ENCODE peak calls at places on chromosomes 6 and 20, in ten cellular contexts. X, P, T, N, F, K, M, S, G and J are unnamed samples.

GRCh38 chr20:41030536-41031242 is 2.1 kb downstream of the TOP1 start:
- DNase-seq in T (no peak), S (peak), P (peak), G (no peak), F (no peak), X (no peak), N (no peak), M (no peak), K (no peak), J (no peak)

GRCh38 chr20:58523916-58524315 is 8.7 kb upstream of the APCDD1L start:
- DNase-seq in P (peak), G (no peak), M (no peak), N (no peak), K (no peak), F (no peak), S (no peak), T (no peak), X (no peak), J (no peak)

GRCh38 chr6:70709826-70710225 is 42.1 kb downstream of the SMAP1 start:
- DNase-seq in N (no peak), T (no peak), K (no peak), P (no peak), S (no peak), X (no peak), G (no peak), F (no peak), M (no peak), J (no peak)

GRCh38 chr6:25006565-25007001 is 70.8 kb upstream of the RIPOR2 start:
- DNase-seq in P (peak), T (peak), F (peak), S (peak), M (peak), G (peak), X (peak), N (no peak), K (peak), J (peak)

GRCh38 chr6:46203388-46203787 is 32.6 kb upstream of the ENPP5 start:
- DNase-seq in F (no peak), K (no peak), N (no peak), P (no peak), X (no peak), T (no peak), G (no peak), S (no peak), M (no peak), J (no peak)

GRCh38 chr6:88494401-88495140 is 328.4 kb upstream of the CNR1 start:
- DNase-seq in X (no peak), G (no peak), T (no peak), K (no peak), M (no peak), F (no peak), P (no peak), N (no peak), S (no peak), J (no peak)

GRCh38 chr6:118768904-118769325 is 117.5 kb upstream of the CEP85L start:
- DNase-seq in N (no peak), M (no peak), F (no peak), X (peak), S (no peak), P (no peak), K (no peak), T (no peak), G (no peak), J (no peak)

GRCh38 chr6:134373282-134373922 is 55.5 kb upstream of the SGK1 start:
- DNase-seq in K (peak), N (peak), X (peak), G (peak), M (no peak), F (no peak), T (peak), S (peak), P (peak), J (no peak)

GRCh38 chr6:26507658-26508057 is 7.6 kb downstream of the BTN1A1 start:
- DNase-seq in N (no peak), S (no peak), X (no peak), T (no peak), M (no peak), F (no peak), P (no peak), K (no peak), G (no peak), J (no peak)

GRCh38 chr20:43543138-43543537 is 15.7 kb upstream of the SGK2 start:
- DNase-seq in T (no peak), G (no peak), X (no peak), P (no peak), K (peak), M (no peak), S (no peak), N (no peak), F (no peak), J (no peak)

GRCh38 chr20:57911512-57912226 is 201.9 kb upstream of the PMEPA1 start:
- DNase-seq in M (no peak), G (no peak), K (no peak), N (no peak), P (no peak), F (no peak), X (no peak), S (no peak), T (no peak), J (no peak)

GRCh38 chr6:45293306-45293705 is 34.8 kb upstream of the RUNX2 start:
- DNase-seq in M (no peak), X (no peak), K (no peak), P (no peak), G (no peak), S (no peak), N (no peak), F (no peak), T (no peak), J (no peak)

DNA sequence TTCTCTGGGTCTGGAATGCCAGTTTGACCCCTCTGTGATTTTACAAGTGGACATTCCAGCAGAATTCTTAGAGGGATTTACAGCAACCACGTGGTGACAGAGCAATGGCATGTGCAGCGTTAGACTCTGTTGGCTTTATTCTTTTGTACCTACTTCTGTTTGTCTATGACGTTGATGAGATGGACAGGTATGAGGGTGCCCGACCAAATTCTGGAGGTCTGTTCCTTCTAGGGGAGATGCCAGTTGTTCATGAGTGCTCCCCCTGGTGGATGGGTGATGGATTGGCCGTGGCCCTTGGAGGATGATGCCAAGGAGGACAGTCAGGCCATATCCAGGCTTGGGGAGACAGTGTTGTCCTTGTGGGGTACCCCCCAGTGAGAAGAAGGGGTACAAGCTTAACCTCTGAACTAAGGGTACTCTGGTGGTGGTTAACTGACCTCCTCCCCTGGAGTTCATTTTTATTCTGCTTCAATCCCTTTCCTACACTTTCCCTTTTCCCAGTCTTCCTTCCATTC is 198.6 kb downstream of the DTNBP1 start:
- DNase-seq in F (peak), N (peak), P (peak), X (no peak), K (no peak), S (peak), G (peak), M (no peak), T (no peak), J (peak)
- TF ChIP-seq CTCF in F (no peak), N (peak), P (peak), X (no peak), K (peak), S (peak), G (peak), M (peak), T (peak), J (peak)

DNA sequence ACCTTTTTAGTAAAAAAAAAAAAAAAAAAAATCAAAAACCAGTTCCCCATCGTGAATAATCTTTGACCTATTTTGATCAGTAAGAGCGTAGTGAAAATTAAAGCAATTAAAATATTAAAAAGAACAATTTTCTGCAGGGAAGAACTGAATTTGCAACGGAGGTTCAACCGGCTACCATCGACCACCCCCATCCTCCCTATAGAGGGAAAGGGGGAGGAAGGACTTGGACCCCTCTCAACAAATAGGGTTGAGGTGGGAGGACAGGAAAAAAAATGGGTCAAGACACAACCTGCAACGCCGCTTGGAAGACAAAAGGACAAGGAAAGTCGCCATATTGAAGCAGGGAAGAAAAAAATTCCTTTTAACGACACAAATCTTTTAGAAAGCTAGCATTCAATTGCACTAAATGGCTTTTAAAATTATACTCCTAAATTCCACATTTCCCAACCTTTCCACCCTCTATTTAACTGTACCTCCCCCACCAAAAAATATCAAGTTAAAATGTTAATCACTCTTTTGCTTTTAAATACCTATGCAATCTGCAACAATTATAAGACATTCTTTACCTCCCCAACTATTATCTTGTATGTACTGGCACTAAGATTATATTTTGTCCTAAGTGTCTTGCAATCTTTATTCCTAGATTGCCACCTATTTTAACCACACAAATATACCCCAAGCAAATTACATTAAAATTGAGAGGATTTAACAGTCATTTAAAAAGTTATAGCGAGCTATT is 1.7 kb downstream of the PPP1R10 start:
- DNase-seq in T (no peak), P (peak), M (no peak), S (peak), G (peak), F (peak), K (no peak), X (peak), N (no peak), J (peak)
- TF ChIP-seq POLR2A in T (no peak), P (peak), M (no peak), S (no peak), G (no peak), F (no peak), K (no peak), X (no peak), N (peak), J (no peak)

DNA sequence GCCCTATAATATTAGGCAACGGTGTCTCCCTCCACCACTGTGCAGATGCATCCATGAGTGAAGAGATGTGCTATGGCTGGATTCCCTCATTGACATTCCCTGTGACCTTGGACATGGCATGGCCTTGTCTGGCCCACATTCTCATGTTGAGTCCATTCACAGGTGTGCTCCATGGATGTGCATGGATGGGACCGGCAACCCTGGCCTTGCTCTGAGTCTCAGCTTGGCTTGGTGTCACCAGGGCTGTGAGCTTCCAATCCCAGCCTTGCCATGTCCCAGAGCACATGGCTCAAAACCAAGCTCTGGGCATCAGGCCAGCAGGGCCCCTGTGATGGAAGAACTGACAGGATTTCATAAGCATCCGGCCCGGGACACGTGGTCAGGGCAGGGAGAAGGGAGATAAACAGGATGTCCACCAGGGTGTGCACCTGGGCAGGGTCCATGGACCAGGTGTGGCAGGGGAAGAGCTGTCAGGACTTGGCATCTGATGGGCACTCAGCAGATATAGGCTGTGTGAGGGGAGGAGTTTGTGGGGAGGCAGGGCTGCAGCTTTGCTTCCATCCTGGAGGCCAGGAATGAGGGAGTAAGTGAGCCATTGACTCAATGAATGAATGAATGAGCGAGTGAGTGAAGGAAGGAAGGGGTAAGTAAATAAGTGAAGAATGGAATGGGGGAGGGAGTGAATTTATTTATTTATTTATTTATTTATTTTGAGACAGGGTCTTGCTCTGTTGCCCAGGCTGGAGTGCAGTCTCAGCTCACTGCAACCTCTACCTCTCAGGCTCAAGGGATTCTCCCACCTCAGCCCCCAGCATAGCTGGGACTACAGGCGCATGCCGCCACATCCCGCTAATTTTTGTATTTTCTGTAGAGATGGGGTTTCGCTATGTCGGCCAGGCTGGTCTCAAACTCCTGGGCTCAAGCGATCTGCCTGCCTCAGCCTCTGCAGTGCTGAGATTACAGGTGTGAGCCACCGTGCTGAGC is 15.7 kb downstream of the NRSN2 start:
- DNase-seq in F (peak), X (peak), G (peak), K (peak), N (peak), T (peak), P (peak), S (peak), M (peak), J (peak)
- TF ChIP-seq CTCF in F (no peak), X (no peak), G (peak), K (peak), N (peak), T (no peak), P (no peak), S (peak), M (no peak), J (peak)

GRCh38 chr6:37253608-37254007 is 4.0 kb upstream of the TBC1D22B start:
- DNase-seq in M (no peak), G (no peak), T (no peak), S (no peak), K (no peak), N (no peak), P (no peak), F (no peak), X (no peak), J (no peak)
- TF ChIP-seq POLR2A in M (no peak), G (no peak), T (no peak), S (no peak), K (no peak), N (no peak), P (no peak), F (no peak), X (no peak), J (no peak)

GRCh38 chr6:79943133-79943532 is 4.2 kb downstream of the ELOVL4 start:
- DNase-seq in K (no peak), T (no peak), G (no peak), X (no peak), F (no peak), N (no peak), M (no peak), P (no peak), S (no peak), J (no peak)

GRCh38 chr6:79946773-79947190 is 571 bp downstream of the ELOVL4 start:
- DNase-seq in K (no peak), N (peak), P (no peak), M (peak), S (peak), T (no peak), X (no peak), F (no peak), G (no peak), J (no peak)

GRCh38 chr6:79949235-79949634 is 1.9 kb upstream of the ELOVL4 start:
- DNase-seq in T (no peak), F (peak), K (no peak), N (peak), X (no peak), P (peak), S (peak), G (peak), M (no peak), J (peak)

GRCh38 chr6:79947191-79948173 is at the start of gene ELOVL4:
- DNase-seq in M (peak), P (peak), K (peak), G (peak), X (peak), S (peak), F (peak), N (peak), T (no peak), J (peak)

DNA sequence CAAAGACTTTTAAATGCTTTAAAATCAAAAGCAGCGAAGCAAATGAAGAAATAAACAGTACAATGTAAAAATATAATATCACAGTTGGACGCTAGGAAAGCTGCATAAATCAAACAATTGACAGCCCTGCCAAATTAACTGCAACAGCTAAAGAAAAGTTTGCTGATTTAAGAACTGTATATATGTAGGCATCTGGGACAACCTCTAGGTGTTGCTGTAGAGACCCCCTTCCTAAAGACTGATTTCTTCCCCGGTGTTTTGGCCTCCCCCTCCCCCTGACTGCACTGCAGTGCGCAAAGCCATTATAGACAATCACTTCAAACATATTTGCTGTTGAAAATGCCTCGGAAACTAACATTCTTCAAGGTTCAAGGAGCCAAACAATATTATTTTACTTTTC is 1.1 kb downstream of the ELOVL4 start:
- DNase-seq in F (no peak), X (no peak), K (no peak), S (no peak), M (no peak), T (no peak), G (no peak), P (no peak), N (peak), J (no peak)
- TF ChIP-seq CTCF in F (no peak), X (no peak), K (no peak), S (no peak), M (no peak), T (no peak), G (no peak), P (peak), N (no peak), J (no peak)